ENCODE peak calls at places on chromosomes 11 and 22, in four cellular contexts. M is EH, B is GF-D8, K is SJSA1. F is an unnamed sample.
A peak's percentile ranks its signal among the peaks of the same experiment; 100 is the strongest.

GRCh38 chr11:16013649-16014275 is 342.6 kb downstream of the SOX6 start:
- DNase-seq in M (peak; percentile 55), B (no peak), K (no peak), F (peak; percentile 32)

GRCh38 chr11:40219401-40219800 is 1240.1 kb downstream of the LRRC4C start:
- DNase-seq in K (no peak), B (no peak), M (no peak), F (no peak)

GRCh38 chr11:119835804-119836203 is 106.8 kb upstream of the NECTIN1 start:
- DNase-seq in M (no peak), B (no peak), K (no peak), F (no peak)

GRCh38 chr22:46107753-46108563 is 42.4 kb upstream of the PPARA start:
- DNase-seq in M (peak; percentile 48), K (no peak), B (no peak), F (no peak)

GRCh38 chr11:119094816-119095065 is 6.9 kb downstream of the DPAGT1 start:
- DNase-seq in K (peak; percentile 28), M (peak; percentile 88), B (peak; percentile 76), F (no peak)

GRCh38 chr22:47286590-47286989 is 524.1 kb downstream of the TBC1D22A start:
- DNase-seq in K (no peak), M (no peak), B (no peak), F (no peak)

GRCh38 chr11:58493676-58494075 is 14.2 kb downstream of the OR5B21 start:
- DNase-seq in B (no peak), M (peak; percentile 34), K (no peak), F (peak; percentile 38)

GRCh38 chr11:93330446-93330984 is at the start of gene DEUP1:
- DNase-seq in M (peak; percentile 12), K (no peak), B (no peak), F (peak; percentile 6)

GRCh38 chr11:111387318-111387863 is 8.3 kb upstream of the POU2AF1 start:
- DNase-seq in M (no peak), B (no peak), K (no peak), F (no peak)

GRCh38 chr11:123308077-123308476 is 113.0 kb upstream of the CLMP start:
- DNase-seq in M (peak; percentile 94), B (no peak), K (no peak), F (peak; percentile 65)

GRCh38 chr11:1832181-1832988 is 2.4 kb upstream of the SYT8 start:
- DNase-seq in M (peak; percentile 18), K (peak; percentile 53), B (no peak), F (peak; percentile 19)

GRCh38 chr22:45604239-45604711 is 67.4 kb upstream of the ATXN10 start:
- DNase-seq in M (peak; percentile 93), B (no peak), K (peak; percentile 92), F (peak; percentile 59)

GRCh38 chr11:128745296-128746183 is 51.7 kb downstream of the FLI1 start:
- DNase-seq in B (no peak), K (no peak), M (peak; percentile 65), F (no peak)